ENCODE peak calls at places on chromosomes 11 and 22, in five cellular contexts. I is heart left ventricle; J is NCI-H345; R is stimulated activated CD4-positive, alpha-beta T cell treated with anti-CD3 and anti-CD28 coated beads, TNF-alpha, amount 100 ng/mL, for 4 hours; X is NCI-H748 treated with DMSO at 0.1 percent for 48 hours. F is an unnamed sample.

GRCh38 chr11:122145715-122146274 is 29.8 kb upstream of the BLID start:
- DNase-seq in I (no peak), J (no peak), R (no peak), X (no peak), F (no peak)

GRCh38 chr11:32829157-32829679 is 509 bp upstream of the PRRG4 start:
- DNase-seq in I (no peak), J (no peak), R (no peak), X (no peak), F (no peak)

GRCh38 chr11:131581006-131581405 is 210.6 kb downstream of the NTM start:
- DNase-seq in I (no peak), J (no peak), R (no peak), X (no peak), F (no peak)

GRCh38 chr11:2387266-2387982 is 10.3 kb downstream of the CD81 start:
- DNase-seq in I (no peak), J (no peak), R (no peak), X (no peak), F (no peak)

GRCh38 chr11:12834630-12835029 is 160.4 kb downstream of the TEAD1 start:
- DNase-seq in I (no peak), J (no peak), R (no peak), X (no peak), F (no peak)

GRCh38 chr22:44325718-44326548 is 13.2 kb upstream of the SHISAL1 start:
- DNase-seq in I (no peak), J (no peak), R (no peak), X (peak), F (no peak)

GRCh38 chr11:58958500-58958899 is 19.2 kb downstream of the GLYATL1 start:
- DNase-seq in I (no peak), J (no peak), R (no peak), X (no peak), F (no peak)

GRCh38 chr11:76030286-76030685 is 176.0 kb downstream of the WNT11 start:
- DNase-seq in I (no peak), J (no peak), R (no peak), X (no peak), F (no peak)

GRCh38 chr11:128948583-128948982 is 5.9 kb upstream of the TP53AIP1 start:
- DNase-seq in I (no peak), J (no peak), R (no peak), X (no peak), F (no peak)

GRCh38 chr11:111329306-111330204 is 31.2 kb downstream of the POU2AF3 start:
- DNase-seq in I (peak), J (no peak), R (no peak), X (no peak), F (no peak)

GRCh38 chr22:31253949-31254348 is 38.3 kb downstream of the PIK3IP1 start:
- DNase-seq in I (peak), J (peak), R (no peak), X (no peak), F (no peak)

GRCh38 chr11:20025331-20025840 is 134.9 kb downstream of the DBX1 start:
- DNase-seq in I (no peak), J (no peak), R (no peak), X (no peak), F (no peak)

GRCh38 chr22:49999063-49999900 is 13.3 kb downstream of the IL17REL start:
- DNase-seq in I (no peak), J (no peak), R (no peak), X (no peak), F (no peak)

GRCh38 chr11:84720706-84721402 is 906.3 kb downstream of the DLG2 start:
- DNase-seq in I (peak), J (peak), R (no peak), X (no peak), F (no peak)

GRCh38 chr11:15710593-15711260 is 596.0 kb downstream of the INSC start:
- DNase-seq in I (no peak), J (no peak), R (no peak), X (no peak), F (no peak)

GRCh38 chr22:42651134-42651533 is 1.9 kb upstream of the CYB5R3 start:
- DNase-seq in I (no peak), J (no peak), R (no peak), X (no peak), F (no peak)

GRCh38 chr11:78351979-78352731 is 65.5 kb downstream of the GAB2 start:
- DNase-seq in I (peak), J (peak), R (no peak), X (no peak), F (no peak)

GRCh38 chr11:9566561-9567063 is 6.9 kb upstream of the WEE1 start:
- DNase-seq in I (no peak), J (no peak), R (no peak), X (no peak), F (no peak)

GRCh38 chr11:107840120-107840479 is 18.5 kb downstream of the SLC35F2 start:
- DNase-seq in I (no peak), J (no peak), R (no peak), X (no peak), F (no peak)

GRCh38 chr22:49295851-49296560 is 531.7 kb downstream of the BRD1 start:
- DNase-seq in I (no peak), J (peak), R (no peak), X (no peak), F (peak)

GRCh38 chr11:64762277-64762915 is 2.6 kb upstream of the PYGM start:
- DNase-seq in I (no peak), J (no peak), R (no peak), X (no peak), F (no peak)

GRCh38 chr22:37427128-37427710 is at the start of gene ELFN2:
- DNase-seq in I (no peak), J (no peak), R (no peak), X (no peak), F (no peak)

GRCh38 chr11:33291004-33291777 is 34.0 kb downstream of the HIPK3 start:
- DNase-seq in I (peak), J (no peak), R (no peak), X (no peak), F (no peak)

GRCh38 chr11:19723572-19724342 is 11.1 kb downstream of the NAV2 start:
- DNase-seq in I (no peak), J (no peak), R (no peak), X (no peak), F (no peak)

GRCh38 chr11:113626736-113627135 is 79.4 kb downstream of the TMPRSS5 start:
- DNase-seq in I (no peak), J (no peak), R (no peak), X (no peak), F (no peak)

GRCh38 chr11:13761712-13762111 is 93.2 kb downstream of the FAR1 start:
- DNase-seq in I (no peak), J (no peak), R (no peak), X (no peak), F (no peak)

GRCh38 chr11:69442807-69443137 is 38.7 kb upstream of the LINC01488 start:
- DNase-seq in I (peak), J (no peak), R (no peak), X (peak), F (no peak)

GRCh38 chr11:12019867-12020416 is 11.5 kb upstream of the DKK3 start:
- DNase-seq in I (peak), J (no peak), R (no peak), X (no peak), F (no peak)

GRCh38 chr22:39920134-39920743 is 19.4 kb downstream of the GRAP2 start:
- DNase-seq in I (no peak), J (no peak), R (no peak), X (no peak), F (no peak)

GRCh38 chr22:22408731-22409696 is 99.5 kb downstream of the ZNF280B start:
- DNase-seq in I (no peak), J (peak), R (no peak), X (no peak), F (no peak)

GRCh38 chr22:18008136-18008535 is 16.2 kb downstream of the MICAL3 start:
- DNase-seq in I (no peak), J (no peak), R (no peak), X (no peak), F (no peak)

F was measured in NCI-H1105.